ENCODE peak calls at places on chromosomes 3 and 15, in seven cellular contexts. One of them, this sample, is unnamed. For H3K9me3, the result is how much of the 10 kb centered on the place peaks cover.

GRCh38 chr3:51539291-51539891 is 872 bp downstream of the RAD54L2 start:
- DNase-seq in AG04450: no peak
- DNase-seq in IMR-90: peak
- DNase-seq in hepatocyte: peak
- DNase-seq in Peyer's patch: peak
- DNase-seq in heart right ventricle: no peak
- DNase-seq in lung: no peak
- DNase-seq in this sample: peak

GRCh38 chr15:93045191-93045785 is 43.7 kb downstream of the RGMA start:
- DNase-seq in AG04450: no peak
- DNase-seq in IMR-90: no peak
- DNase-seq in hepatocyte: no peak
- DNase-seq in Peyer's patch: no peak
- DNase-seq in heart right ventricle: no peak
- DNase-seq in lung: no peak
- DNase-seq in this sample: no peak

GRCh38 chr3:126515066-126515706 is 2.4 kb downstream of the UROC1 start:
- DNase-seq in AG04450: no peak
- DNase-seq in IMR-90: no peak
- DNase-seq in hepatocyte: no peak
- DNase-seq in Peyer's patch: no peak
- DNase-seq in heart right ventricle: no peak
- DNase-seq in lung: no peak
- DNase-seq in this sample: no peak

GRCh38 chr3:58973796-58974195 is 76.0 kb downstream of the CFAP20DC start:
- DNase-seq in AG04450: no peak
- DNase-seq in IMR-90: peak
- DNase-seq in hepatocyte: no peak
- DNase-seq in Peyer's patch: no peak
- DNase-seq in heart right ventricle: no peak
- DNase-seq in lung: no peak
- DNase-seq in this sample: no peak

GRCh38 chr3:8575364-8576104 is 69.1 kb downstream of the SSUH2 start:
- DNase-seq in AG04450: no peak
- DNase-seq in IMR-90: peak
- DNase-seq in hepatocyte: no peak
- DNase-seq in Peyer's patch: no peak
- DNase-seq in heart right ventricle: no peak
- DNase-seq in lung: no peak
- DNase-seq in this sample: no peak

GRCh38 chr15:51917493-51917892 is 54.1 kb downstream of the LEO1 start:
- DNase-seq in AG04450: no peak
- DNase-seq in IMR-90: peak
- DNase-seq in hepatocyte: peak
- DNase-seq in Peyer's patch: no peak
- DNase-seq in heart right ventricle: no peak
- DNase-seq in lung: peak
- DNase-seq in this sample: no peak

GRCh38 chr3:72655758-72656157 is 192.5 kb downstream of the SHQ1 start:
- DNase-seq in AG04450: no peak
- DNase-seq in IMR-90: no peak
- DNase-seq in hepatocyte: no peak
- DNase-seq in Peyer's patch: no peak
- DNase-seq in heart right ventricle: no peak
- DNase-seq in lung: no peak
- DNase-seq in this sample: no peak

GRCh38 chr3:97256060-97256459 is 441.7 kb downstream of the EPHA6 start:
- DNase-seq in AG04450: no peak
- DNase-seq in IMR-90: no peak
- DNase-seq in hepatocyte: no peak
- DNase-seq in Peyer's patch: no peak
- DNase-seq in heart right ventricle: no peak
- DNase-seq in lung: no peak
- DNase-seq in this sample: no peak

GRCh38 chr15:64883997-64884511 is 27.6 kb upstream of the ANKDD1A start:
- DNase-seq in AG04450: peak
- DNase-seq in IMR-90: peak
- DNase-seq in hepatocyte: peak
- DNase-seq in Peyer's patch: peak
- DNase-seq in heart right ventricle: peak
- DNase-seq in lung: peak
- DNase-seq in this sample: peak

GRCh38 chr3:12409625-12410596 is 74.4 kb upstream of the TSEN2 start:
- DNase-seq in AG04450: no peak
- DNase-seq in IMR-90: no peak
- DNase-seq in hepatocyte: peak
- DNase-seq in Peyer's patch: peak
- DNase-seq in heart right ventricle: no peak
- DNase-seq in lung: no peak
- DNase-seq in this sample: no peak

GRCh38 chr15:69666441-69666882 is 213.8 kb downstream of the RPLP1 start:
- DNase-seq in AG04450: no peak
- DNase-seq in IMR-90: peak
- DNase-seq in hepatocyte: no peak
- DNase-seq in Peyer's patch: peak
- DNase-seq in heart right ventricle: no peak
- DNase-seq in lung: no peak
- DNase-seq in this sample: no peak

GRCh38 chr15:29183071-29183831 is 86.4 kb downstream of the NSMCE3 start:
- DNase-seq in AG04450: no peak
- DNase-seq in IMR-90: no peak
- DNase-seq in hepatocyte: no peak
- DNase-seq in Peyer's patch: no peak
- DNase-seq in heart right ventricle: no peak
- DNase-seq in lung: no peak
- DNase-seq in this sample: no peak

GRCh38 chr3:73319179-73319769 is 257.8 kb downstream of the EBLN2 start:
- DNase-seq in AG04450: no peak
- DNase-seq in IMR-90: no peak
- DNase-seq in hepatocyte: no peak
- DNase-seq in Peyer's patch: no peak
- DNase-seq in heart right ventricle: no peak
- DNase-seq in lung: no peak
- DNase-seq in this sample: no peak

GRCh38 chr15:64334530-64334929 is 21.4 kb downstream of the CSNK1G1 start:
- DNase-seq in AG04450: no peak
- DNase-seq in IMR-90: no peak
- DNase-seq in hepatocyte: no peak
- DNase-seq in Peyer's patch: peak
- DNase-seq in heart right ventricle: no peak
- DNase-seq in lung: no peak
- DNase-seq in this sample: peak

GRCh38 chr3:59103552-59103951 is 53.7 kb upstream of the CFAP20DC start:
- DNase-seq in AG04450: no peak
- DNase-seq in IMR-90: no peak
- DNase-seq in hepatocyte: no peak
- DNase-seq in Peyer's patch: no peak
- DNase-seq in heart right ventricle: no peak
- DNase-seq in lung: no peak
- DNase-seq in this sample: no peak

GRCh38 chr3:193594946-193595689 is 2.1 kb downstream of the OPA1 start:
- DNase-seq in AG04450: no peak
- DNase-seq in IMR-90: peak
- DNase-seq in hepatocyte: no peak
- DNase-seq in Peyer's patch: no peak
- DNase-seq in heart right ventricle: no peak
- DNase-seq in lung: no peak
- DNase-seq in this sample: no peak

GRCh38 chr3:140078940-140079339 is 144.0 kb downstream of the CLSTN2 start:
- DNase-seq in AG04450: no peak
- DNase-seq in IMR-90: no peak
- DNase-seq in hepatocyte: no peak
- DNase-seq in Peyer's patch: no peak
- DNase-seq in heart right ventricle: no peak
- DNase-seq in lung: no peak
- DNase-seq in this sample: no peak

GRCh38 chr3:79405183-79405582 is 362.6 kb downstream of the ROBO1 start:
- DNase-seq in AG04450: no peak
- DNase-seq in IMR-90: no peak
- DNase-seq in hepatocyte: peak
- DNase-seq in Peyer's patch: no peak
- DNase-seq in heart right ventricle: no peak
- DNase-seq in lung: no peak
- DNase-seq in this sample: no peak

GRCh38 chr15:77048135-77048866 is 22.6 kb downstream of the TSPAN3 start:
- DNase-seq in AG04450: no peak
- DNase-seq in IMR-90: peak
- DNase-seq in hepatocyte: no peak
- DNase-seq in Peyer's patch: no peak
- DNase-seq in heart right ventricle: no peak
- DNase-seq in lung: no peak
- DNase-seq in this sample: no peak

GRCh38 chr15:85089929-85090597 is 108.4 kb downstream of the PDE8A start:
- DNase-seq in AG04450: no peak
- DNase-seq in IMR-90: no peak
- DNase-seq in hepatocyte: no peak
- DNase-seq in Peyer's patch: no peak
- DNase-seq in heart right ventricle: no peak
- DNase-seq in lung: peak
- DNase-seq in this sample: no peak

GRCh38 chr3:28726840-28727239 is 378.2 kb upstream of the AZI2 start:
- DNase-seq in AG04450: no peak
- DNase-seq in IMR-90: no peak
- DNase-seq in hepatocyte: peak
- DNase-seq in Peyer's patch: peak
- DNase-seq in heart right ventricle: peak
- DNase-seq in lung: peak
- DNase-seq in this sample: no peak

GRCh38 chr3:48338635-48339034 is 5.2 kb upstream of the SPINK8 start:
- DNase-seq in AG04450: no peak
- DNase-seq in IMR-90: no peak
- DNase-seq in hepatocyte: no peak
- DNase-seq in Peyer's patch: no peak
- DNase-seq in heart right ventricle: no peak
- DNase-seq in lung: no peak
- DNase-seq in this sample: no peak

GRCh38 chr15:65979316-65979715 is 110.0 kb downstream of the RAB11A start:
- DNase-seq in AG04450: no peak
- DNase-seq in IMR-90: peak
- DNase-seq in hepatocyte: no peak
- DNase-seq in Peyer's patch: no peak
- DNase-seq in heart right ventricle: no peak
- DNase-seq in lung: no peak
- DNase-seq in this sample: no peak

GRCh38 chr3:113151475-113152031 is 59.8 kb upstream of the BOC start:
- DNase-seq in AG04450: no peak
- DNase-seq in IMR-90: no peak
- DNase-seq in hepatocyte: peak
- DNase-seq in Peyer's patch: no peak
- DNase-seq in heart right ventricle: no peak
- DNase-seq in lung: no peak
- DNase-seq in this sample: no peak

GRCh38 chr3:24156466-24156865 is 211.4 kb downstream of the NR1D2 start:
- DNase-seq in AG04450: no peak
- DNase-seq in IMR-90: peak
- DNase-seq in hepatocyte: no peak
- DNase-seq in Peyer's patch: no peak
- DNase-seq in heart right ventricle: no peak
- DNase-seq in lung: no peak
- DNase-seq in this sample: no peak

DNA sequence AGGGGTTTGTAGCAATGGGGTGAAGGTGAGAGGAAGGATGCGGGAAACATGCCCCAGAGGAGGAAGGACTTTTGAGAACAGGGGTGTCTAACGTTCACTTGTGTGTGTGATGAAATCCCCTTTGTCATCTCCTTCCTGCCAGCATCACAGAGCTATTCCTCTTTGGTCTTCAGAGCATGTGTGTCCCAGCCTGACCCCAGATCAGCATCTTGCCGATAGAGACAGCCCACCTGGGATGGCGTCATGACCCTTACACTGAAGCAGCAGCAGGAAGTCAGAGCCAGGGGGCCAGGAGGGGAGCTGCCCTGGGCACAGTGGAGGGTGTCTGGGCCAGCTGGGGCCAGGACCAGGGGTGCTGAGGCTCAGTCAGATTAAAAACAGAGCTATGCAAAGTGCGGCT is 29.9 kb upstream of the GRIP2 start:
- DNase-seq in AG04450: no peak
- DNase-seq in IMR-90: no peak
- DNase-seq in hepatocyte: no peak
- DNase-seq in Peyer's patch: no peak
- DNase-seq in heart right ventricle: no peak
- DNase-seq in lung: no peak
- DNase-seq in this sample: no peak
- H3K27ac ChIP-seq in AG04450: no peak
- H3K27ac ChIP-seq in IMR-90: no peak
- H3K27ac ChIP-seq in hepatocyte: no peak
- H3K27ac ChIP-seq in Peyer's patch: no peak
- H3K27ac ChIP-seq in heart right ventricle: no peak
- H3K27ac ChIP-seq in lung: no peak
- H3K27ac ChIP-seq in this sample: no peak

DNA sequence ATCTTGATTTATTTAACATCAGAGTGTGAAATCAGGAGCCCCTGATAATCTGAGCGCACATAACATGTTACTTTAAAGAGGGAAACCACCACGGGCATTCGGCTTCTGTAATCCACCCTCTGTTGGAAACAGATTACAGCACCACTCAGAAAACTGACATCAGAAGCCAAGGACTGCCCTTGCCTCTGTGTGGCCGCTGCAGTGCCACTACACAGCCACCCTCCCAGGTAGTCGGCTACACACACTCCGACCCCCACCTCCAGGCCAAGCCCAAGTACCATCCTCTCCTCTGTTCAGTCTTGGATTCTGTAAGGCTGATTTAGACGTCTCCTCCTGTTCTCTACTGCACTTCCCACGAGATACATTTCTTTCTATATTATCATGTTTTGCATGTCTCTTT is 251.7 kb downstream of the GABRB3 start:
- DNase-seq in AG04450: no peak
- DNase-seq in IMR-90: no peak
- DNase-seq in hepatocyte: no peak
- DNase-seq in Peyer's patch: no peak
- DNase-seq in heart right ventricle: no peak
- DNase-seq in lung: no peak
- DNase-seq in this sample: no peak
- H3K9me3 ChIP-seq in AG04450: under half
- H3K9me3 ChIP-seq in IMR-90: under half
- H3K9me3 ChIP-seq in hepatocyte: under half
- H3K9me3 ChIP-seq in Peyer's patch: under half
- H3K9me3 ChIP-seq in heart right ventricle: under half
- H3K9me3 ChIP-seq in lung: under half
- H3K9me3 ChIP-seq in this sample: under half

GRCh38 chr3:109081746-109082510 is 36.0 kb downstream of the MORC1 start:
- DNase-seq in AG04450: peak
- DNase-seq in IMR-90: peak
- DNase-seq in hepatocyte: peak
- DNase-seq in Peyer's patch: peak
- DNase-seq in heart right ventricle: no peak
- DNase-seq in lung: no peak
- DNase-seq in this sample: no peak
- TF ChIP-seq CTCF in AG04450: peak
- TF ChIP-seq CTCF in IMR-90: peak
- TF ChIP-seq CTCF in hepatocyte: peak
- TF ChIP-seq CTCF in Peyer's patch: peak
- TF ChIP-seq CTCF in heart right ventricle: peak
- TF ChIP-seq CTCF in lung: peak
- TF ChIP-seq CTCF in this sample: peak

DNA sequence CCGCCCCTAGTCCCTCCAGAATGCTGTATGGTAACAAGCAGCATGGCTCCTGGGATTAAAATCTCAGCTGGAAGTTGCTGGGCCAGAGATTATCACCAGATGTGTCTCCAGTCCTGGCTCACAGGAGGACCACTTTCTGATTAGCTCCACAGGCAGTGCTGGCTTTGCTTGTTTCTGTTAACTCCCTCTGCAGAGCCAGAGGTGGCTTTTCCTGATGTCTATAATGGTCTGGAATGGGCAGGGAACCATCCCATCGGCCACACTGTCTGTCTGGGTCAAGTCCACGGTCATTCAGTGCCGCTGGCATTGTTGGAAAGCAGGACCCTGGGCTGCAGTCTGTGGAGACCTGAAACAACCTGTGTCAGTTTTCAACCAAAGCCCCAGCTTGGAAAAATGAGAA is 119.6 kb upstream of the CTDSPL start:
- DNase-seq in AG04450: no peak
- DNase-seq in IMR-90: no peak
- DNase-seq in hepatocyte: no peak
- DNase-seq in Peyer's patch: no peak
- DNase-seq in heart right ventricle: no peak
- DNase-seq in lung: no peak
- DNase-seq in this sample: no peak
- H3K27ac ChIP-seq in AG04450: no peak
- H3K27ac ChIP-seq in IMR-90: no peak
- H3K27ac ChIP-seq in hepatocyte: no peak
- H3K27ac ChIP-seq in Peyer's patch: no peak
- H3K27ac ChIP-seq in heart right ventricle: no peak
- H3K27ac ChIP-seq in lung: no peak
- H3K27ac ChIP-seq in this sample: no peak